ENCODE peak calls at places on chromosomes 3 and 15, in ten cellular contexts. One of them, this sample, is unnamed.

GRCh38 chr3:139259398-139259797 is 84.4 kb upstream of the MRPS22 start:
- DNase-seq in neural progenitor cell: no peak
- DNase-seq in sigmoid colon: no peak
- DNase-seq in cardiac muscle cell: no peak
- DNase-seq in pancreas: no peak
- DNase-seq in IMR-90: no peak
- DNase-seq in psoas muscle: no peak
- DNase-seq in GM23338: no peak
- DNase-seq in ascending aorta: no peak
- DNase-seq in brain microvascular endothelial cell: no peak
- DNase-seq in this sample: no peak

GRCh38 chr3:73432021-73432722 is 192.6 kb downstream of the PDZRN3 start:
- DNase-seq in GM23338: peak; percentile 76
- DNase-seq in IMR-90: peak; percentile 54
- DNase-seq in neural progenitor cell: peak; percentile 76
- DNase-seq in pancreas: no peak
- DNase-seq in psoas muscle: no peak
- DNase-seq in sigmoid colon: peak; percentile 69
- DNase-seq in brain microvascular endothelial cell: peak; percentile 37
- DNase-seq in cardiac muscle cell: peak; percentile 68
- DNase-seq in ascending aorta: no peak
- DNase-seq in this sample: no peak

GRCh38 chr3:108090066-108090700 is 648 bp downstream of the CD47 start:
- DNase-seq in GM23338: peak; percentile 75
- DNase-seq in cardiac muscle cell: no peak
- DNase-seq in IMR-90: peak; percentile 43
- DNase-seq in pancreas: no peak
- DNase-seq in ascending aorta: no peak
- DNase-seq in psoas muscle: no peak
- DNase-seq in brain microvascular endothelial cell: no peak
- DNase-seq in neural progenitor cell: peak; percentile 48
- DNase-seq in sigmoid colon: peak; percentile 70
- DNase-seq in this sample: peak; percentile 37

GRCh38 chr3:186519021-186519658 is 25.0 kb downstream of the CRYGS start:
- DNase-seq in cardiac muscle cell: no peak
- DNase-seq in brain microvascular endothelial cell: no peak
- DNase-seq in pancreas: no peak
- DNase-seq in IMR-90: no peak
- DNase-seq in ascending aorta: no peak
- DNase-seq in psoas muscle: no peak
- DNase-seq in sigmoid colon: no peak
- DNase-seq in neural progenitor cell: no peak
- DNase-seq in GM23338: no peak
- DNase-seq in this sample: no peak

GRCh38 chr3:190073264-190073663 is 47.4 kb downstream of the P3H2 start:
- DNase-seq in GM23338: no peak
- DNase-seq in pancreas: no peak
- DNase-seq in cardiac muscle cell: peak; percentile 65
- DNase-seq in IMR-90: peak; percentile 39
- DNase-seq in psoas muscle: no peak
- DNase-seq in brain microvascular endothelial cell: no peak
- DNase-seq in sigmoid colon: no peak
- DNase-seq in ascending aorta: no peak
- DNase-seq in neural progenitor cell: no peak
- DNase-seq in this sample: no peak

GRCh38 chr15:78075490-78076230 is 1.9 kb downstream of the TBC1D2B start:
- DNase-seq in cardiac muscle cell: peak; percentile 74
- DNase-seq in GM23338: peak; percentile 83
- DNase-seq in ascending aorta: peak; percentile 82
- DNase-seq in neural progenitor cell: peak; percentile 65
- DNase-seq in sigmoid colon: peak; percentile 86
- DNase-seq in IMR-90: peak; percentile 95
- DNase-seq in psoas muscle: no peak
- DNase-seq in pancreas: no peak
- DNase-seq in brain microvascular endothelial cell: peak; percentile 93
- DNase-seq in this sample: peak; percentile 60

GRCh38 chr15:44999105-44999504 is 23.9 kb upstream of the SORD start:
- DNase-seq in cardiac muscle cell: no peak
- DNase-seq in psoas muscle: no peak
- DNase-seq in neural progenitor cell: no peak
- DNase-seq in pancreas: no peak
- DNase-seq in sigmoid colon: no peak
- DNase-seq in ascending aorta: no peak
- DNase-seq in brain microvascular endothelial cell: no peak
- DNase-seq in GM23338: no peak
- DNase-seq in IMR-90: no peak
- DNase-seq in this sample: no peak

GRCh38 chr3:134423153-134423552 is 48.9 kb upstream of the AMOTL2 start:
- DNase-seq in sigmoid colon: no peak
- DNase-seq in psoas muscle: no peak
- DNase-seq in ascending aorta: no peak
- DNase-seq in pancreas: peak; percentile 37
- DNase-seq in brain microvascular endothelial cell: peak; percentile 24
- DNase-seq in GM23338: peak; percentile 31
- DNase-seq in IMR-90: peak; percentile 74
- DNase-seq in neural progenitor cell: peak; percentile 51
- DNase-seq in cardiac muscle cell: peak; percentile 50
- DNase-seq in this sample: no peak

GRCh38 chr3:65178703-65179102 is 490.9 kb upstream of the ADAMTS9 start:
- DNase-seq in cardiac muscle cell: no peak
- DNase-seq in pancreas: no peak
- DNase-seq in IMR-90: no peak
- DNase-seq in GM23338: no peak
- DNase-seq in ascending aorta: no peak
- DNase-seq in neural progenitor cell: no peak
- DNase-seq in psoas muscle: no peak
- DNase-seq in brain microvascular endothelial cell: peak; percentile 53
- DNase-seq in sigmoid colon: no peak
- DNase-seq in this sample: no peak

GRCh38 chr15:55742927-55743614 is at the start of gene PRTG:
- DNase-seq in brain microvascular endothelial cell: peak; percentile 69
- DNase-seq in psoas muscle: peak; percentile 86
- DNase-seq in pancreas: peak; percentile 69
- DNase-seq in GM23338: peak; percentile 78
- DNase-seq in cardiac muscle cell: peak; percentile 95
- DNase-seq in IMR-90: peak; percentile 69
- DNase-seq in neural progenitor cell: peak; percentile 97
- DNase-seq in ascending aorta: peak; percentile 78
- DNase-seq in sigmoid colon: peak; percentile 81
- DNase-seq in this sample: peak; percentile 77

GRCh38 chr3:157182879-157183278 is 22.9 kb upstream of the CCNL1 start:
- DNase-seq in psoas muscle: no peak
- DNase-seq in IMR-90: peak; percentile 17
- DNase-seq in neural progenitor cell: no peak
- DNase-seq in GM23338: no peak
- DNase-seq in pancreas: no peak
- DNase-seq in brain microvascular endothelial cell: peak; percentile 11
- DNase-seq in cardiac muscle cell: no peak
- DNase-seq in sigmoid colon: no peak
- DNase-seq in ascending aorta: no peak
- DNase-seq in this sample: no peak

GRCh38 chr15:69035205-69035917 is 20.9 kb downstream of the NOX5 start:
- DNase-seq in ascending aorta: peak; percentile 52
- DNase-seq in sigmoid colon: no peak
- DNase-seq in IMR-90: no peak
- DNase-seq in cardiac muscle cell: peak; percentile 60
- DNase-seq in psoas muscle: no peak
- DNase-seq in pancreas: no peak
- DNase-seq in neural progenitor cell: peak; percentile 63
- DNase-seq in GM23338: peak; percentile 77
- DNase-seq in brain microvascular endothelial cell: no peak
- DNase-seq in this sample: no peak

GRCh38 chr3:164397462-164397861 is 680.8 kb downstream of the SI start:
- DNase-seq in cardiac muscle cell: no peak
- DNase-seq in psoas muscle: no peak
- DNase-seq in pancreas: no peak
- DNase-seq in IMR-90: no peak
- DNase-seq in ascending aorta: no peak
- DNase-seq in brain microvascular endothelial cell: no peak
- DNase-seq in GM23338: no peak
- DNase-seq in sigmoid colon: no peak
- DNase-seq in neural progenitor cell: no peak
- DNase-seq in this sample: no peak
- H3K4me3 ChIP-seq in cardiac muscle cell: no peak overlapping the region
- H3K4me3 ChIP-seq in psoas muscle: no peak overlapping the region
- H3K4me3 ChIP-seq in pancreas: no peak overlapping the region
- H3K4me3 ChIP-seq in IMR-90: no peak overlapping the region
- H3K4me3 ChIP-seq in ascending aorta: no peak overlapping the region
- H3K4me3 ChIP-seq in brain microvascular endothelial cell: no peak overlapping the region
- H3K4me3 ChIP-seq in GM23338: no peak overlapping the region
- H3K4me3 ChIP-seq in sigmoid colon: no peak overlapping the region
- H3K4me3 ChIP-seq in neural progenitor cell: no peak overlapping the region
- H3K4me3 ChIP-seq in this sample: no peak overlapping the region

GRCh38 chr3:10004960-10005564 is 18.4 kb upstream of the EMC3 start:
- DNase-seq in cardiac muscle cell: no peak
- DNase-seq in IMR-90: no peak
- DNase-seq in psoas muscle: no peak
- DNase-seq in ascending aorta: no peak
- DNase-seq in GM23338: no peak
- DNase-seq in pancreas: no peak
- DNase-seq in brain microvascular endothelial cell: peak; percentile 9
- DNase-seq in sigmoid colon: peak; percentile 40
- DNase-seq in neural progenitor cell: no peak
- DNase-seq in this sample: no peak

GRCh38 chr3:10007126-10007782 is 19.0 kb upstream of the FANCD2 start:
- DNase-seq in cardiac muscle cell: no peak
- DNase-seq in psoas muscle: peak; percentile 18
- DNase-seq in brain microvascular endothelial cell: no peak
- DNase-seq in pancreas: no peak
- DNase-seq in sigmoid colon: peak; percentile 52
- DNase-seq in ascending aorta: no peak
- DNase-seq in neural progenitor cell: no peak
- DNase-seq in IMR-90: no peak
- DNase-seq in GM23338: no peak
- DNase-seq in this sample: no peak

GRCh38 chr3:10004506-10004905 is 17.9 kb upstream of the EMC3 start:
- DNase-seq in psoas muscle: no peak
- DNase-seq in sigmoid colon: peak; percentile 54
- DNase-seq in pancreas: no peak
- DNase-seq in brain microvascular endothelial cell: no peak
- DNase-seq in GM23338: no peak
- DNase-seq in ascending aorta: no peak
- DNase-seq in IMR-90: no peak
- DNase-seq in neural progenitor cell: no peak
- DNase-seq in cardiac muscle cell: no peak
- DNase-seq in this sample: no peak

GRCh38 chr3:10006762-10007090 is 19.5 kb upstream of the FANCD2 start:
- DNase-seq in ascending aorta: no peak
- DNase-seq in neural progenitor cell: no peak
- DNase-seq in brain microvascular endothelial cell: no peak
- DNase-seq in IMR-90: no peak
- DNase-seq in psoas muscle: no peak
- DNase-seq in sigmoid colon: peak; percentile 37
- DNase-seq in pancreas: no peak
- DNase-seq in cardiac muscle cell: no peak
- DNase-seq in GM23338: no peak
- DNase-seq in this sample: no peak

GRCh38 chr3:10006048-10006761 is 19.6 kb upstream of the EMC3 start:
- DNase-seq in psoas muscle: no peak
- DNase-seq in cardiac muscle cell: no peak
- DNase-seq in GM23338: no peak
- DNase-seq in IMR-90: no peak
- DNase-seq in sigmoid colon: peak; percentile 57
- DNase-seq in ascending aorta: no peak
- DNase-seq in neural progenitor cell: no peak
- DNase-seq in brain microvascular endothelial cell: no peak
- DNase-seq in pancreas: no peak
- DNase-seq in this sample: no peak
- TF ChIP-seq CTCF in psoas muscle: no peak
- TF ChIP-seq CTCF in cardiac muscle cell: no peak
- TF ChIP-seq CTCF in GM23338: no peak
- TF ChIP-seq CTCF in IMR-90: no peak
- TF ChIP-seq CTCF in sigmoid colon: no peak
- TF ChIP-seq CTCF in ascending aorta: no peak
- TF ChIP-seq CTCF in neural progenitor cell: no peak
- TF ChIP-seq CTCF in brain microvascular endothelial cell: no peak
- TF ChIP-seq CTCF in pancreas: no peak
- TF ChIP-seq CTCF in this sample: no peak

DNA sequence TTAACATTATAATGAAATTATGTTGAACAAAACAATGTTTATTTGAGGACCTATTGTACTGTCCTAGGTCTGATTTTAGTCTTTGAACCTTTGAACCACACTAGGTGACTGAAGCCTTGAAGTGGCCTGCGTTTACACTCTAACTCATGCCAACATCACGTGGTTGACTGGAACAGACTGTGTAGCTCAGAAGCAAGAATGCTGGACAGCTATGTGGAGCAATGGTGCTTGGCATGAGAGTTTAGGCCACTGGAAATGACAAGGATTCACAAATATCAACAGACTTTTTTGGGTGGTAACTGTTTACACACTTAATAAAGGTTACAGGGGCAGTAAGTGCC is 391.5 kb downstream of the RAP2B start:
- DNase-seq in psoas muscle: no peak
- DNase-seq in sigmoid colon: no peak
- DNase-seq in cardiac muscle cell: no peak
- DNase-seq in ascending aorta: no peak
- DNase-seq in IMR-90: no peak
- DNase-seq in pancreas: no peak
- DNase-seq in neural progenitor cell: no peak
- DNase-seq in brain microvascular endothelial cell: no peak
- DNase-seq in GM23338: no peak
- DNase-seq in this sample: no peak
- H3K27ac ChIP-seq in psoas muscle: no peak overlapping the region
- H3K27ac ChIP-seq in sigmoid colon: no peak overlapping the region
- H3K27ac ChIP-seq in cardiac muscle cell: no peak overlapping the region
- H3K27ac ChIP-seq in ascending aorta: no peak overlapping the region
- H3K27ac ChIP-seq in IMR-90: no peak overlapping the region
- H3K27ac ChIP-seq in pancreas: no peak overlapping the region
- H3K27ac ChIP-seq in neural progenitor cell: no peak overlapping the region
- H3K27ac ChIP-seq in brain microvascular endothelial cell: no peak overlapping the region
- H3K27ac ChIP-seq in GM23338: no peak overlapping the region
- H3K27ac ChIP-seq in this sample: no peak overlapping the region

DNA sequence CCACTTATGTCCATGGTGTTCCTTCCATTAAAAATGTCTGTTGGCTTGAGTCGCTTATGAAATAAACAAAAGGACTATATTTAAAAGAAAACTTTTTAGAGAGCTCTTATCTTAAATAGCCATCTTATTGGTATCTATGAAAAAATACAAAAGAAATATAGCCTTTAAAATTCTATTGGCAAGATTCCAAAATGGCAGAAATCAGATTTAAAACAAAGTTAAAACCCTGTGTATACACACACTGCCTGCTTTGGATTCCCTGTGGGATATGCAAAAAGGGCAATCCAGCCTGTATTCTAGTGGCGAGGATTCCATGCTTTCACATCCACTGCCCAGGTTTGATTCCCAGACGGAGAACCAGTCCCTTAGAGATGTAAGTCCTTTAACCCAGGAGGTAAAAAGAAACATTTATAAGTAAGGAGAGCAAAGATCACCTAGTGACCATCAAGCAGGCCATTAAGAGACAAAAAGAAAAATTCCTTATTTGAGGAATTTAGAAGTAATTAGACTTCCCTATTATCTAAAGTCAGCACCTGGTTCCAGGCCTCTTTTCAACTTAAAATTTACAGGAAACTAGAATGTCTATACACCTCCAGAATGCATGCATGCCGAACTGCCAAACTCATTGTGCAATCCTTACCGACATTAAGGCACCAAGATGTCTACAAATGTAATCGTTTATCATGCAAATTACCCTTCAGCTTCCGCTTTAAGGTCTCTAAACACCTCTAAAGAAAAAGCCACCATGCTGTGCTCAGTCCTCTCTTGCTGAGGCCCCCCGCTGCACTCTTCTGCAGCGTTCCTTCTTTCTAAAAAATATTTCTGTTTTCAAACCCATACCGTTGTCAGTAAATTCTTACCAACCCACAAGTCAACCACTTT is 69.6 kb upstream of the STRIT1 start:
- DNase-seq in brain microvascular endothelial cell: no peak
- DNase-seq in ascending aorta: no peak
- DNase-seq in sigmoid colon: no peak
- DNase-seq in GM23338: peak; percentile 99
- DNase-seq in pancreas: no peak
- DNase-seq in cardiac muscle cell: no peak
- DNase-seq in IMR-90: no peak
- DNase-seq in neural progenitor cell: peak; percentile 83
- DNase-seq in psoas muscle: no peak
- DNase-seq in this sample: no peak
- H3K4me3 ChIP-seq in brain microvascular endothelial cell: no peak overlapping the region
- H3K4me3 ChIP-seq in ascending aorta: no peak overlapping the region
- H3K4me3 ChIP-seq in sigmoid colon: no peak overlapping the region
- H3K4me3 ChIP-seq in GM23338: peak overlapping the region; percentile 2
- H3K4me3 ChIP-seq in pancreas: no peak overlapping the region
- H3K4me3 ChIP-seq in cardiac muscle cell: no peak overlapping the region
- H3K4me3 ChIP-seq in IMR-90: no peak overlapping the region
- H3K4me3 ChIP-seq in neural progenitor cell: peak overlapping the region; percentile 14
- H3K4me3 ChIP-seq in psoas muscle: no peak overlapping the region
- H3K4me3 ChIP-seq in this sample: no peak overlapping the region

This sample was measured in lung.